ENCODE peak calls at places on chromosomes 3 and 15, in seven cellular contexts. W, X, I, L, S, K and D are unnamed samples.

GRCh38 chr3:69691860-69692259 is 47.4 kb upstream of the MITF start:
- DNase-seq in L (no peak), S (no peak), I (no peak), K (no peak), W (no peak), X (no peak), D (no peak)

GRCh38 chr3:186882881-186883685 is 40.6 kb downstream of the ADIPOQ start:
- DNase-seq in L (peak; percentile 64), S (no peak), X (no peak), K (no peak), I (peak; percentile 28), W (no peak), D (no peak)

GRCh38 chr15:39504812-39505211 is 76.1 kb upstream of the THBS1 start:
- DNase-seq in I (no peak), S (no peak), L (no peak), K (no peak), W (no peak), X (no peak), D (no peak)

GRCh38 chr3:195900426-195901355 is 7.7 kb downstream of the TNK2 start:
- DNase-seq in X (no peak), L (peak; percentile 47), K (no peak), S (no peak), I (no peak), W (no peak), D (no peak)

GRCh38 chr3:191499307-191500125 is 38.6 kb downstream of the PYDC2 start:
- DNase-seq in W (no peak), S (no peak), I (peak; percentile 46), L (no peak), K (no peak), X (no peak), D (no peak)

GRCh38 chr15:32936283-32936918 is 218.6 kb downstream of the GREM1 start:
- DNase-seq in L (no peak), W (no peak), I (no peak), X (no peak), K (no peak), S (no peak), D (no peak)

GRCh38 chr3:161233557-161233956 is 12.4 kb downstream of the NMD3 start:
- DNase-seq in I (no peak), L (no peak), K (no peak), X (no peak), S (no peak), W (no peak), D (no peak)

GRCh38 chr3:69740103-69741021 is 1.1 kb downstream of the MITF start:
- DNase-seq in L (no peak), W (no peak), I (no peak), S (peak; percentile 8), K (no peak), X (no peak), D (no peak)

GRCh38 chr15:73282567-73283200 is 86.1 kb downstream of the HCN4 start:
- DNase-seq in K (no peak), X (no peak), W (no peak), S (no peak), L (no peak), I (no peak), D (no peak)

GRCh38 chr3:55896155-55896554 is 409.0 kb upstream of the WNT5A start:
- DNase-seq in L (no peak), K (no peak), I (no peak), W (no peak), S (no peak), X (no peak), D (no peak)

GRCh38 chr3:3170998-3171397 is 8.5 kb downstream of the CRBN start:
- DNase-seq in X (no peak), S (no peak), K (no peak), I (peak; percentile 33), L (no peak), W (no peak), D (no peak)

GRCh38 chr3:165984589-165984988 is 147.4 kb upstream of the BCHE start:
- DNase-seq in L (no peak), X (no peak), I (no peak), W (no peak), K (no peak), S (no peak), D (no peak)

GRCh38 chr3:36677331-36678007 is 86.9 kb downstream of the DCLK3 start:
- DNase-seq in X (no peak), I (no peak), S (no peak), K (no peak), W (no peak), L (no peak), D (no peak)

GRCh38 chr3:190326930-190327329 is 4.7 kb upstream of the CLDN1 start:
- DNase-seq in K (no peak), S (no peak), W (no peak), X (no peak), I (no peak), L (no peak), D (no peak)

GRCh38 chr3:52218026-52218425 is 7.4 kb downstream of the TLR9 start:
- DNase-seq in I (no peak), W (no peak), K (no peak), L (no peak), X (no peak), S (no peak), D (no peak)

GRCh38 chr3:37050242-37050641 is 56.9 kb downstream of the MLH1 start:
- DNase-seq in S (no peak), W (no peak), X (no peak), I (no peak), K (no peak), L (no peak), D (no peak)

GRCh38 chr15:29208352-29208751 is 61.3 kb downstream of the NSMCE3 start:
- DNase-seq in W (no peak), X (no peak), L (no peak), K (no peak), S (no peak), I (no peak), D (peak; percentile 42)

GRCh38 chr3:127456471-127457093 is 134.0 kb downstream of the TPRA1 start:
- DNase-seq in I (no peak), L (peak; percentile 7), W (no peak), K (no peak), X (no peak), S (peak; percentile 18), D (no peak)

GRCh38 chr3:183295211-183295610 is 42.2 kb downstream of the B3GNT5 start:
- DNase-seq in K (no peak), I (no peak), L (no peak), W (no peak), S (no peak), X (no peak), D (no peak)

GRCh38 chr15:92608866-92609700 is 46.5 kb downstream of the FAM174B start:
- DNase-seq in I (no peak), S (no peak), L (no peak), K (no peak), W (no peak), X (no peak), D (no peak)